ENCODE peak calls at places on chromosomes 6 and 20, in six cellular contexts. Z is activated CD8-positive, alpha-beta T cell treated with anti-CD3 and anti-CD28 coated beads for 36 hours; R is cardiac muscle cell; C is foreskin fibroblast; T is iris pigment epithelial cell; X is Right ventricle myocardium superior. D is an unnamed sample.

GRCh38 chr6:157274471-157275226 is 48.7 kb downstream of the TMEM242 start:
- DNase-seq in Z (peak), R (peak), C (peak), T (peak), X (peak), D (peak)

GRCh38 chr20:14673164-14673563 is 335.8 kb upstream of the FLRT3 start:
- DNase-seq in Z (no peak), R (no peak), C (no peak), T (peak), X (no peak), D (no peak)

GRCh38 chr6:99613705-99614429 is 7.2 kb downstream of the PRDM13 start:
- DNase-seq in Z (peak), R (peak), C (no peak), T (no peak), X (no peak), D (peak)

GRCh38 chr20:41361757-41362747 is 4.6 kb downstream of the EMILIN3 start:
- DNase-seq in Z (no peak), R (no peak), C (no peak), T (no peak), X (peak), D (no peak)

GRCh38 chr20:18625907-18626655 is 38.2 kb downstream of the DTD1 start:
- DNase-seq in Z (no peak), R (no peak), C (no peak), T (no peak), X (no peak), D (no peak)

GRCh38 chr6:151229401-151230276 is 10.1 kb upstream of the AKAP12 start:
- DNase-seq in Z (peak), R (no peak), C (no peak), T (no peak), X (no peak), D (no peak)

GRCh38 chr20:12112089-12112474 is 194.4 kb downstream of the BTBD3 start:
- DNase-seq in Z (no peak), R (no peak), C (no peak), T (no peak), X (no peak), D (no peak)

GRCh38 chr6:87879144-87879861 is 168.3 kb upstream of the SPACA1 start:
- DNase-seq in Z (no peak), R (no peak), C (no peak), T (no peak), X (no peak), D (no peak)

GRCh38 chr20:51460569-51461265 is 81.8 kb downstream of the NFATC2 start:
- DNase-seq in Z (no peak), R (no peak), C (no peak), T (no peak), X (no peak), D (no peak)

GRCh38 chr20:58907481-58908137 is 55.1 kb downstream of the GNAS start:
- DNase-seq in Z (peak), R (peak), C (peak), T (peak), X (peak), D (peak)

GRCh38 chr6:99822741-99823512 is 171.1 kb downstream of the MCHR2 start:
- DNase-seq in Z (peak), R (peak), C (peak), T (peak), X (no peak), D (peak)

GRCh38 chr20:36181934-36182603 is 27.5 kb downstream of the EPB41L1 start:
- DNase-seq in Z (no peak), R (no peak), C (peak), T (peak), X (no peak), D (no peak)

GRCh38 chr6:13237318-13237717 is 91.0 kb downstream of the TBC1D7 start:
- DNase-seq in Z (no peak), R (no peak), C (no peak), T (no peak), X (no peak), D (no peak)

GRCh38 chr6:105616521-105616920 is 213.6 kb upstream of the PREP start:
- DNase-seq in Z (no peak), R (no peak), C (peak), T (no peak), X (no peak), D (no peak)

GRCh38 chr6:158703840-158704822 is 54.3 kb downstream of the SYTL3 start:
- DNase-seq in Z (peak), R (peak), C (peak), T (peak), X (peak), D (peak)

GRCh38 chr6:47135772-47136171 is 93.6 kb upstream of the ADGRF1 start:
- DNase-seq in Z (no peak), R (no peak), C (peak), T (peak), X (no peak), D (no peak)

GRCh38 chr20:341682-342081 is 5.2 kb upstream of the NRSN2 start:
- DNase-seq in Z (peak), R (no peak), C (peak), T (peak), X (no peak), D (no peak)

GRCh38 chr6:26272171-26272631 is 92.8 kb upstream of the BTN3A2 start:
- DNase-seq in Z (peak), R (peak), C (no peak), T (no peak), X (peak), D (peak)

GRCh38 chr20:35129647-35130069 is 17.5 kb downstream of the EDEM2 start:
- DNase-seq in Z (peak), R (no peak), C (peak), T (peak), X (no peak), D (no peak)

GRCh38 chr6:130324657-130325056 is 41.2 kb upstream of the TMEM200A start:
- DNase-seq in Z (no peak), R (no peak), C (peak), T (peak), X (no peak), D (no peak)

GRCh38 chr6:152696543-152696942 is 1.2 kb upstream of the MYCT1 start:
- DNase-seq in Z (no peak), R (no peak), C (peak), T (peak), X (no peak), D (no peak)

GRCh38 chr6:124970243-124970642 is 8.0 kb downstream of the RNF217 start:
- DNase-seq in Z (no peak), R (no peak), C (no peak), T (peak), X (no peak), D (no peak)

GRCh38 chr6:157170535-157170934 is 152.8 kb downstream of the TMEM242 start:
- DNase-seq in Z (no peak), R (no peak), C (no peak), T (no peak), X (no peak), D (no peak)

GRCh38 chr6:305371-306206 is 13.3 kb downstream of the DUSP22 start:
- DNase-seq in Z (no peak), R (peak), C (no peak), T (no peak), X (no peak), D (no peak)

GRCh38 chr6:135181333-135182119 is 418 bp downstream of the MYB start:
- DNase-seq in Z (peak), R (no peak), C (no peak), T (peak), X (no peak), D (no peak)

GRCh38 chr20:61371501-61372150 is 119.6 kb downstream of the CDH4 start:
- DNase-seq in Z (no peak), R (no peak), C (no peak), T (no peak), X (no peak), D (no peak)

GRCh38 chr6:31888281-31889258 is 8.9 kb downstream of the EHMT2 start:
- DNase-seq in Z (peak), R (peak), C (no peak), T (no peak), X (no peak), D (peak)

GRCh38 chr6:128365520-128366160 is 154.8 kb downstream of the PTPRK start:
- DNase-seq in Z (no peak), R (no peak), C (no peak), T (no peak), X (no peak), D (no peak)

GRCh38 chr6:1390805-1391511 is 1.6 kb downstream of the FOXF2 start:
- DNase-seq in Z (no peak), R (no peak), C (no peak), T (peak), X (no peak), D (peak)

GRCh38 chr6:123588546-123588895 is 48.2 kb downstream of the TRDN start:
- DNase-seq in Z (no peak), R (no peak), C (no peak), T (no peak), X (no peak), D (no peak)

GRCh38 chr20:63968928-63969760 is 586 bp downstream of the ZNF512B start:
- DNase-seq in Z (peak), R (peak), C (no peak), T (no peak), X (peak), D (peak)

GRCh38 chr20:38685853-38686473 is 38.3 kb upstream of the SLC32A1 start:
- DNase-seq in Z (peak), R (peak), C (peak), T (peak), X (peak), D (peak)

GRCh38 chr20:33685328-33686007 is 717 bp downstream of the E2F1 start:
- DNase-seq in Z (peak), R (no peak), C (no peak), T (no peak), X (no peak), D (no peak)

GRCh38 chr6:159969204-159969912 is 476 bp downstream of the IGF2R start:
- DNase-seq in Z (peak), R (peak), C (no peak), T (peak), X (peak), D (peak)

GRCh38 chr6:167399051-167399387 is 74.1 kb downstream of the TTLL2 start:
- DNase-seq in Z (no peak), R (no peak), C (no peak), T (no peak), X (no peak), D (no peak)

GRCh38 chr6:33249732-33250625 is 21.7 kb downstream of the VPS52 start:
- DNase-seq in Z (peak), R (no peak), C (peak), T (peak), X (no peak), D (peak)

GRCh38 chr20:8796088-8796665 is 272.7 kb upstream of the PLCB4 start:
- DNase-seq in Z (no peak), R (no peak), C (no peak), T (peak), X (no peak), D (no peak)

GRCh38 chr20:10239954-10240353 is 21.3 kb downstream of the SNAP25 start:
- DNase-seq in Z (no peak), R (peak), C (peak), T (peak), X (no peak), D (no peak)

GRCh38 chr20:46894579-46894958 is at the start of gene EYA2:
- DNase-seq in Z (no peak), R (peak), C (no peak), T (peak), X (peak), D (peak)

GRCh38 chr6:161137839-161138544 is 135.9 kb downstream of the AGPAT4 start:
- DNase-seq in Z (no peak), R (no peak), C (peak), T (peak), X (no peak), D (no peak)

D was measured in nephron progenitor cell.